ENCODE peak calls at places on chromosomes 3 and 15, in six cellular contexts. One of them, this sample, is unnamed.

GRCh38 chr15:60526127-60526616 is 47.2 kb upstream of the ICE2 start:
- DNase-seq in GM04504: no peak
- DNase-seq in C1 segment of cervical spinal cord: no peak
- DNase-seq in stimulated activated CD8-positive, alpha-beta memory T cell treated with anti-CD3 and anti-CD28 coated beads, Interleukin-7, amount 100 ng/mL, for 1 hour: no peak
- DNase-seq in GM19239: no peak
- DNase-seq in hepatocyte: no peak
- DNase-seq in this sample: no peak

GRCh38 chr15:31586841-31587240 is 260.2 kb downstream of the KLF13 start:
- DNase-seq in GM04504: no peak
- DNase-seq in C1 segment of cervical spinal cord: no peak
- DNase-seq in stimulated activated CD8-positive, alpha-beta memory T cell treated with anti-CD3 and anti-CD28 coated beads, Interleukin-7, amount 100 ng/mL, for 1 hour: no peak
- DNase-seq in GM19239: no peak
- DNase-seq in hepatocyte: no peak
- DNase-seq in this sample: no peak

GRCh38 chr15:42060797-42061196 is 33.6 kb downstream of the PLA2G4D start:
- DNase-seq in GM04504: no peak
- DNase-seq in C1 segment of cervical spinal cord: no peak
- DNase-seq in stimulated activated CD8-positive, alpha-beta memory T cell treated with anti-CD3 and anti-CD28 coated beads, Interleukin-7, amount 100 ng/mL, for 1 hour: no peak
- DNase-seq in GM19239: no peak
- DNase-seq in hepatocyte: no peak
- DNase-seq in this sample: no peak

GRCh38 chr3:157868168-157868567 is 238.1 kb downstream of the SHOX2 start:
- DNase-seq in GM04504: peak; percentile 61
- DNase-seq in C1 segment of cervical spinal cord: no peak
- DNase-seq in stimulated activated CD8-positive, alpha-beta memory T cell treated with anti-CD3 and anti-CD28 coated beads, Interleukin-7, amount 100 ng/mL, for 1 hour: no peak
- DNase-seq in GM19239: no peak
- DNase-seq in hepatocyte: no peak
- DNase-seq in this sample: peak; percentile 61

GRCh38 chr15:29074045-29074444 is 188.3 kb downstream of the APBA2 start:
- DNase-seq in GM04504: no peak
- DNase-seq in C1 segment of cervical spinal cord: no peak
- DNase-seq in stimulated activated CD8-positive, alpha-beta memory T cell treated with anti-CD3 and anti-CD28 coated beads, Interleukin-7, amount 100 ng/mL, for 1 hour: no peak
- DNase-seq in GM19239: no peak
- DNase-seq in hepatocyte: no peak
- DNase-seq in this sample: no peak

GRCh38 chr15:87224409-87224808 is 1032.1 kb downstream of the NTRK3 start:
- DNase-seq in GM04504: no peak
- DNase-seq in C1 segment of cervical spinal cord: no peak
- DNase-seq in stimulated activated CD8-positive, alpha-beta memory T cell treated with anti-CD3 and anti-CD28 coated beads, Interleukin-7, amount 100 ng/mL, for 1 hour: no peak
- DNase-seq in GM19239: no peak
- DNase-seq in hepatocyte: no peak
- DNase-seq in this sample: no peak

GRCh38 chr3:15279200-15279599 is 53.2 kb downstream of the SH3BP5 start:
- DNase-seq in GM04504: no peak
- DNase-seq in C1 segment of cervical spinal cord: no peak
- DNase-seq in stimulated activated CD8-positive, alpha-beta memory T cell treated with anti-CD3 and anti-CD28 coated beads, Interleukin-7, amount 100 ng/mL, for 1 hour: no peak
- DNase-seq in GM19239: no peak
- DNase-seq in hepatocyte: no peak
- DNase-seq in this sample: no peak

GRCh38 chr15:72368315-72368714 is 7.5 kb downstream of the HEXA start:
- DNase-seq in GM04504: no peak
- DNase-seq in C1 segment of cervical spinal cord: peak; percentile 0
- DNase-seq in stimulated activated CD8-positive, alpha-beta memory T cell treated with anti-CD3 and anti-CD28 coated beads, Interleukin-7, amount 100 ng/mL, for 1 hour: no peak
- DNase-seq in GM19239: no peak
- DNase-seq in hepatocyte: no peak
- DNase-seq in this sample: no peak

GRCh38 chr3:50623840-50624474 is 7.0 kb downstream of the MAPKAPK3 start:
- DNase-seq in GM04504: no peak
- DNase-seq in C1 segment of cervical spinal cord: no peak
- DNase-seq in stimulated activated CD8-positive, alpha-beta memory T cell treated with anti-CD3 and anti-CD28 coated beads, Interleukin-7, amount 100 ng/mL, for 1 hour: no peak
- DNase-seq in GM19239: peak; percentile 34
- DNase-seq in hepatocyte: no peak
- DNase-seq in this sample: no peak

GRCh38 chr15:44654858-44655257 is 8.6 kb downstream of the SPG11 start:
- DNase-seq in GM04504: peak; percentile 44
- DNase-seq in C1 segment of cervical spinal cord: no peak
- DNase-seq in stimulated activated CD8-positive, alpha-beta memory T cell treated with anti-CD3 and anti-CD28 coated beads, Interleukin-7, amount 100 ng/mL, for 1 hour: no peak
- DNase-seq in GM19239: no peak
- DNase-seq in hepatocyte: no peak
- DNase-seq in this sample: peak; percentile 63

GRCh38 chr3:32816439-32817194 is 1.2 kb upstream of the TRIM71 start:
- DNase-seq in GM04504: no peak
- DNase-seq in C1 segment of cervical spinal cord: no peak
- DNase-seq in stimulated activated CD8-positive, alpha-beta memory T cell treated with anti-CD3 and anti-CD28 coated beads, Interleukin-7, amount 100 ng/mL, for 1 hour: no peak
- DNase-seq in GM19239: no peak
- DNase-seq in hepatocyte: peak; percentile 79
- DNase-seq in this sample: no peak

GRCh38 chr3:39095146-39095677 is 12.2 kb downstream of the GORASP1 start:
- DNase-seq in GM04504: no peak
- DNase-seq in C1 segment of cervical spinal cord: no peak
- DNase-seq in stimulated activated CD8-positive, alpha-beta memory T cell treated with anti-CD3 and anti-CD28 coated beads, Interleukin-7, amount 100 ng/mL, for 1 hour: no peak
- DNase-seq in GM19239: no peak
- DNase-seq in hepatocyte: no peak
- DNase-seq in this sample: no peak

GRCh38 chr3:127652246-127652995 is 20.3 kb upstream of the ABTB1 start:
- DNase-seq in GM04504: no peak
- DNase-seq in C1 segment of cervical spinal cord: peak; percentile 23
- DNase-seq in stimulated activated CD8-positive, alpha-beta memory T cell treated with anti-CD3 and anti-CD28 coated beads, Interleukin-7, amount 100 ng/mL, for 1 hour: no peak
- DNase-seq in GM19239: peak; percentile 55
- DNase-seq in hepatocyte: peak; percentile 80
- DNase-seq in this sample: no peak

GRCh38 chr15:64878708-64879107 is 33.0 kb upstream of the ANKDD1A start:
- DNase-seq in GM04504: no peak
- DNase-seq in C1 segment of cervical spinal cord: no peak
- DNase-seq in stimulated activated CD8-positive, alpha-beta memory T cell treated with anti-CD3 and anti-CD28 coated beads, Interleukin-7, amount 100 ng/mL, for 1 hour: no peak
- DNase-seq in GM19239: no peak
- DNase-seq in hepatocyte: no peak
- DNase-seq in this sample: no peak

GRCh38 chr3:27114684-27115083 is 254.5 kb downstream of the NEK10 start:
- DNase-seq in GM04504: no peak
- DNase-seq in C1 segment of cervical spinal cord: no peak
- DNase-seq in stimulated activated CD8-positive, alpha-beta memory T cell treated with anti-CD3 and anti-CD28 coated beads, Interleukin-7, amount 100 ng/mL, for 1 hour: no peak
- DNase-seq in GM19239: no peak
- DNase-seq in hepatocyte: no peak
- DNase-seq in this sample: no peak

GRCh38 chr3:50410185-50410584 is 50.9 kb upstream of the TMEM115 start:
- DNase-seq in GM04504: no peak
- DNase-seq in C1 segment of cervical spinal cord: no peak
- DNase-seq in stimulated activated CD8-positive, alpha-beta memory T cell treated with anti-CD3 and anti-CD28 coated beads, Interleukin-7, amount 100 ng/mL, for 1 hour: no peak
- DNase-seq in GM19239: no peak
- DNase-seq in hepatocyte: no peak
- DNase-seq in this sample: no peak

GRCh38 chr15:92801412-92801773 is 98.7 kb upstream of the CHD2 start:
- DNase-seq in GM04504: peak; percentile 84
- DNase-seq in C1 segment of cervical spinal cord: no peak
- DNase-seq in stimulated activated CD8-positive, alpha-beta memory T cell treated with anti-CD3 and anti-CD28 coated beads, Interleukin-7, amount 100 ng/mL, for 1 hour: no peak
- DNase-seq in GM19239: no peak
- DNase-seq in hepatocyte: no peak
- DNase-seq in this sample: peak; percentile 73

GRCh38 chr3:119664850-119665379 is 4.5 kb upstream of the POPDC2 start:
- DNase-seq in GM04504: no peak
- DNase-seq in C1 segment of cervical spinal cord: no peak
- DNase-seq in stimulated activated CD8-positive, alpha-beta memory T cell treated with anti-CD3 and anti-CD28 coated beads, Interleukin-7, amount 100 ng/mL, for 1 hour: no peak
- DNase-seq in GM19239: no peak
- DNase-seq in hepatocyte: peak; percentile 60
- DNase-seq in this sample: no peak

GRCh38 chr3:47041114-47041513 is 61.6 kb downstream of the NBEAL2 start:
- DNase-seq in GM04504: no peak
- DNase-seq in C1 segment of cervical spinal cord: no peak
- DNase-seq in stimulated activated CD8-positive, alpha-beta memory T cell treated with anti-CD3 and anti-CD28 coated beads, Interleukin-7, amount 100 ng/mL, for 1 hour: no peak
- DNase-seq in GM19239: no peak
- DNase-seq in hepatocyte: no peak
- DNase-seq in this sample: no peak

GRCh38 chr3:128336337-128337156 is 130.1 kb downstream of the DNAJB8 start:
- DNase-seq in GM04504: no peak
- DNase-seq in C1 segment of cervical spinal cord: no peak
- DNase-seq in stimulated activated CD8-positive, alpha-beta memory T cell treated with anti-CD3 and anti-CD28 coated beads, Interleukin-7, amount 100 ng/mL, for 1 hour: no peak
- DNase-seq in GM19239: no peak
- DNase-seq in hepatocyte: no peak
- DNase-seq in this sample: no peak

GRCh38 chr15:66955871-66956585 is 109.4 kb upstream of the SMAD3 start:
- DNase-seq in GM04504: no peak
- DNase-seq in C1 segment of cervical spinal cord: no peak
- DNase-seq in stimulated activated CD8-positive, alpha-beta memory T cell treated with anti-CD3 and anti-CD28 coated beads, Interleukin-7, amount 100 ng/mL, for 1 hour: no peak
- DNase-seq in GM19239: no peak
- DNase-seq in hepatocyte: no peak
- DNase-seq in this sample: no peak

GRCh38 chr15:88657326-88658069 is 18.7 kb downstream of the ISG20 start:
- DNase-seq in GM04504: no peak
- DNase-seq in C1 segment of cervical spinal cord: peak; percentile 30
- DNase-seq in stimulated activated CD8-positive, alpha-beta memory T cell treated with anti-CD3 and anti-CD28 coated beads, Interleukin-7, amount 100 ng/mL, for 1 hour: no peak
- DNase-seq in GM19239: no peak
- DNase-seq in hepatocyte: peak; percentile 66
- DNase-seq in this sample: peak; percentile 30

GRCh38 chr3:110929811-110930210 is 141.8 kb upstream of the NECTIN3 start:
- DNase-seq in GM04504: no peak
- DNase-seq in C1 segment of cervical spinal cord: no peak
- DNase-seq in stimulated activated CD8-positive, alpha-beta memory T cell treated with anti-CD3 and anti-CD28 coated beads, Interleukin-7, amount 100 ng/mL, for 1 hour: no peak
- DNase-seq in GM19239: no peak
- DNase-seq in hepatocyte: no peak
- DNase-seq in this sample: no peak

GRCh38 chr15:37933685-37934084 is 755 bp upstream of the TMCO5A start:
- DNase-seq in GM04504: no peak
- DNase-seq in C1 segment of cervical spinal cord: no peak
- DNase-seq in stimulated activated CD8-positive, alpha-beta memory T cell treated with anti-CD3 and anti-CD28 coated beads, Interleukin-7, amount 100 ng/mL, for 1 hour: no peak
- DNase-seq in GM19239: no peak
- DNase-seq in hepatocyte: peak; percentile 12
- DNase-seq in this sample: peak; percentile 56

GRCh38 chr3:42090973-42091731 is at the start of gene TRAK1:
- DNase-seq in GM04504: peak; percentile 83
- DNase-seq in C1 segment of cervical spinal cord: peak; percentile 78
- DNase-seq in stimulated activated CD8-positive, alpha-beta memory T cell treated with anti-CD3 and anti-CD28 coated beads, Interleukin-7, amount 100 ng/mL, for 1 hour: no peak
- DNase-seq in GM19239: no peak
- DNase-seq in hepatocyte: peak; percentile 36
- DNase-seq in this sample: no peak

GRCh38 chr3:155369244-155369643 is 75.8 kb upstream of the STRIT1 start:
- DNase-seq in GM04504: no peak
- DNase-seq in C1 segment of cervical spinal cord: no peak
- DNase-seq in stimulated activated CD8-positive, alpha-beta memory T cell treated with anti-CD3 and anti-CD28 coated beads, Interleukin-7, amount 100 ng/mL, for 1 hour: no peak
- DNase-seq in GM19239: no peak
- DNase-seq in hepatocyte: no peak
- DNase-seq in this sample: no peak